ENCODE peak calls at places on chromosomes 2 and 18, in eight cellular contexts. B is iPS DF 19.7; E is HT1080; U is AML-193; S is COLO829; N is choroid plexus epithelial cell; R is activated effector memory CD4-positive, alpha-beta T cell treated with anti-CD3 and anti-CD28 coated beads, Interleukin-2, amount 50 U/mL, for 16 hours; H is NCI-H1105 treated with DMSO at 0.1 percent for 48 hours. M is an unnamed sample.

GRCh38 chr2:172859821-172860707 is 124.4 kb downstream of the RAPGEF4 start:
- DNase-seq in N (peak; percentile 26), H (no peak), R (no peak), S (peak; percentile 69), E (peak; percentile 10), B (no peak), U (no peak), M (no peak)

GRCh38 chr2:221792971-221793670 is 221.0 kb upstream of the EPHA4 start:
- DNase-seq in E (no peak), R (no peak), N (no peak), U (no peak), B (peak; percentile 78), S (no peak), H (no peak), M (no peak)

GRCh38 chr2:32418777-32419176 is 62.0 kb downstream of the BIRC6 start:
- DNase-seq in N (peak; percentile 88), E (peak; percentile 13), H (no peak), S (no peak), B (no peak), U (no peak), R (no peak), M (no peak)

GRCh38 chr2:54570925-54571694 is 115.0 kb downstream of the SPTBN1 start:
- DNase-seq in U (peak; percentile 92), E (peak; percentile 97), R (peak; percentile 85), N (peak; percentile 95), H (no peak), S (peak; percentile 74), B (no peak), M (peak; percentile 61)

GRCh38 chr2:223501604-223502003 is 100.6 kb downstream of the SCG2 start:
- DNase-seq in H (no peak), R (no peak), B (no peak), N (no peak), E (no peak), S (no peak), U (no peak), M (no peak)

GRCh38 chr2:214139630-214140284 is 271.1 kb upstream of the VWC2L start:
- DNase-seq in N (no peak), U (no peak), E (no peak), S (no peak), H (no peak), B (no peak), R (no peak), M (no peak)

GRCh38 chr18:4384932-4385331 is 70.2 kb downstream of the DLGAP1 start:
- DNase-seq in E (no peak), B (no peak), H (no peak), U (no peak), N (no peak), S (no peak), R (no peak), M (no peak)

GRCh38 chr2:178530625-178531142 is 50.4 kb downstream of the PLEKHA3 start:
- DNase-seq in H (no peak), S (no peak), N (peak; percentile 25), R (no peak), B (no peak), U (peak; percentile 83), E (no peak), M (no peak)

GRCh38 chr18:10010611-10011015 is 96.8 kb downstream of the VAPA start:
- DNase-seq in U (no peak), N (peak; percentile 68), B (no peak), R (no peak), S (no peak), E (peak; percentile 51), H (no peak), M (no peak)

M was measured in CD8-positive, alpha-beta T cell.